ENCODE peak calls at places on chromosome 10, in nine cellular contexts. S is hepatocyte; L is osteoblast; Y is CD8-positive, alpha-beta memory T cell; T is endodermal cell; J is CD4-positive, CD25-positive, alpha-beta regulatory T cell; K is right lobe of liver; Z is CD4-positive, alpha-beta T cell; O is heart right ventricle. R is an unnamed sample.

GRCh38 chr10:47318706-47319105 is 3.5 kb upstream of the GDF2 start:
- DNase-seq in L (peak), J (no peak), O (no peak), Z (no peak), Y (no peak), K (peak), S (no peak), T (peak), R (no peak)

GRCh38 chr10:30057421-30057841 is 2.0 kb downstream of the JCAD start:
- DNase-seq in T (peak), K (no peak), Z (no peak), S (no peak), L (no peak), O (no peak), J (no peak), Y (no peak), R (no peak)

GRCh38 chr10:69968830-69969229 is 83.8 kb upstream of the MACROH2A2 start:
- DNase-seq in K (no peak), J (no peak), T (peak), O (no peak), L (no peak), S (peak), Y (no peak), Z (no peak), R (peak)

GRCh38 chr10:45040921-45041320 is 40.2 kb downstream of the ZNF22 start:
- DNase-seq in J (no peak), S (no peak), K (no peak), T (no peak), Y (no peak), Z (no peak), L (no peak), O (no peak), R (no peak)

GRCh38 chr10:62851449-62851848 is 35.3 kb upstream of the EGR2 start:
- DNase-seq in L (no peak), J (no peak), S (no peak), K (no peak), Z (no peak), T (peak), Y (no peak), O (no peak), R (no peak)

GRCh38 chr10:122703483-122704448 is 4.1 kb upstream of the C10orf120 start:
- DNase-seq in T (peak), K (peak), Y (peak), L (peak), Z (peak), S (peak), O (peak), J (peak), R (no peak)

GRCh38 chr10:86642499-86642898 is 11.8 kb upstream of the OPN4 start:
- DNase-seq in L (peak), K (no peak), J (no peak), S (no peak), Z (no peak), Y (no peak), O (no peak), T (no peak), R (peak)

GRCh38 chr10:73788864-73789658 is 3.7 kb downstream of the ZSWIM8 start:
- DNase-seq in L (peak), T (no peak), Y (no peak), S (no peak), K (no peak), O (no peak), J (no peak), Z (no peak), R (no peak)

GRCh38 chr10:31004611-31005193 is 27.0 kb downstream of the ZNF438 start:
- DNase-seq in J (no peak), S (no peak), T (no peak), L (peak), Y (no peak), O (no peak), K (no peak), Z (no peak), R (no peak)

GRCh38 chr10:97849491-97850402 is at the start of gene GOLGA7B:
- DNase-seq in T (peak), O (no peak), K (no peak), L (peak), Y (peak), J (peak), Z (peak), S (peak), R (no peak)

GRCh38 chr10:125030567-125031197 is 88.8 kb downstream of the ZRANB1 start:
- DNase-seq in J (no peak), S (no peak), T (no peak), K (no peak), Y (no peak), O (no peak), L (no peak), Z (no peak), R (no peak)

GRCh38 chr10:85864173-85864549 is 502.4 kb downstream of the GRID1 start:
- DNase-seq in L (no peak), Y (no peak), K (peak), S (no peak), T (no peak), J (no peak), Z (no peak), O (no peak), R (no peak)

GRCh38 chr10:80421369-80422220 is 13.2 kb downstream of the PRXL2A start:
- DNase-seq in L (no peak), Y (no peak), K (no peak), Z (no peak), S (no peak), O (no peak), J (no peak), T (no peak), R (no peak)

GRCh38 chr10:125158528-125159485 is 1.6 kb downstream of the CTBP2 start:
- DNase-seq in L (peak), T (peak), S (peak), O (peak), J (no peak), K (peak), Y (no peak), Z (no peak), R (no peak)

GRCh38 chr10:103759100-103759781 is 96.1 kb downstream of the SH3PXD2A start:
- DNase-seq in K (no peak), Z (peak), Y (no peak), L (peak), J (peak), O (peak), T (no peak), S (peak), R (no peak)

GRCh38 chr10:43120948-43121290 is 17.3 kb upstream of the CSGALNACT2 start:
- DNase-seq in S (no peak), K (peak), J (peak), L (peak), Y (no peak), Z (no peak), O (no peak), T (no peak), R (no peak)

GRCh38 chr10:86083206-86083605 is 283.4 kb downstream of the GRID1 start:
- DNase-seq in O (no peak), L (peak), Z (no peak), S (no peak), J (no peak), Y (no peak), T (no peak), K (no peak), R (no peak)

GRCh38 chr10:126147866-126148578 is 240.3 kb downstream of the ADAM12 start:
- DNase-seq in S (no peak), Y (no peak), O (no peak), J (no peak), T (no peak), K (no peak), L (no peak), Z (no peak), R (no peak)

GRCh38 chr10:11414314-11415038 is 197.0 kb downstream of the USP6NL start:
- DNase-seq in K (peak), O (no peak), J (no peak), Y (no peak), S (no peak), T (peak), Z (no peak), L (no peak), R (no peak)

GRCh38 chr10:131478398-131478989 is 167.0 kb upstream of the TCERG1L start:
- DNase-seq in S (no peak), O (no peak), Z (no peak), K (peak), Y (no peak), J (no peak), T (no peak), L (no peak), R (peak)

GRCh38 chr10:128912568-128913311 is 554.3 kb upstream of the MGMT start:
- DNase-seq in J (no peak), S (no peak), Y (no peak), L (no peak), O (no peak), T (no peak), K (no peak), Z (no peak), R (no peak)

GRCh38 chr10:128914681-128915080 is 552.4 kb upstream of the MGMT start:
- DNase-seq in O (no peak), S (no peak), Y (no peak), K (no peak), T (no peak), Z (no peak), J (no peak), L (no peak), R (no peak)

GRCh38 chr10:128916339-128916738 is 550.7 kb upstream of the MGMT start:
- DNase-seq in T (no peak), Y (no peak), L (no peak), Z (no peak), J (no peak), S (no peak), K (no peak), O (no peak), R (no peak)

GRCh38 chr10:128921389-128922022 is 545.5 kb upstream of the MGMT start:
- DNase-seq in O (no peak), L (no peak), T (no peak), Y (no peak), Z (no peak), K (no peak), S (no peak), J (no peak), R (no peak)

DNA sequence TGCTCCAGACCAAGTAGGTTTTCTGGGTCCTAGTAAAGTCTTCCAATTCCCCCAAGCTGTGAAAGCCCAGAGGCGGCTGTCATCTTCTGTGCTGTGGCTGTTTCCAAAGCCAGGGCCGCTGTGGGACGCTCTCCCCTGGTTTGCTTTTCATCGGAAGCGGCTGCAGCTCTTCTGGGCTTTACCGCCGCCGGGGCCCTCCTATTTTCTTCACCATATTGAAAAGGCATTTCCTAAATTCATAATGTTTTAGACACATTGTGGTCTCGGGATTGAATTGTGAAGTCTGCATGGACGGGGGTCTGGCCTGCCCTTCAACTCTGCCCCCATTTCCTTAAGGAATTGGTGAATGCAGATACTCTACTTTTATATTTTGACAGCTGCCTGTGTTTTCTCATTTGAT is 551.4 kb upstream of the MGMT start:
- DNase-seq in S (no peak), K (no peak), O (peak), Y (no peak), L (no peak), Z (no peak), J (no peak), T (no peak), R (no peak)
- H3K27ac ChIP-seq in S (no peak), K (no peak), O (peak), Y (no peak), L (no peak), Z (no peak), J (no peak), T (no peak), R (peak)

GRCh38 chr10:95544783-95545500 is 16.2 kb downstream of the SORBS1 start:
- DNase-seq in Y (no peak), L (no peak), O (no peak), J (no peak), K (no peak), S (peak), T (no peak), Z (no peak), R (no peak)
- H3K27ac ChIP-seq in Y (no peak), L (no peak), O (peak), J (no peak), K (no peak), S (peak), T (no peak), Z (no peak), R (peak)

DNA sequence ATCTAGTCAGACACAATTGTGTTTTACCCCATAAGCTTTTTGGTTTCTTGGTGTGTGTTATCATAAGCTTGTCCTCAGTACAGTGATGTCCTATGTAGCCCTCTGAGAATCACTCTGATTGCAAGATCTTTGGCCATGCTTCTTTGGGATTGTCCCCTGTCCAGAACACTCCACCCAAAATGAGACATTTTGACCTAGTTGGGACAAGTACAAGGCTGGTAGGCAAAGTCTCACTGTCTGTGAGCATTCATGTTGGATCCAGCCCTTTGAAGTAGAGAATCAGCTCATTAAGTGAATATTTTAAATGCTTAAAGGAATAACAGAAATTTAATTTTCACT is 28.9 kb upstream of the PCGF5 start:
- DNase-seq in Z (no peak), S (no peak), O (no peak), K (no peak), T (no peak), Y (no peak), L (no peak), J (no peak), R (no peak)
- H3K27ac ChIP-seq in Z (no peak), S (no peak), O (no peak), K (no peak), T (no peak), Y (no peak), L (peak), J (no peak), R (peak)

GRCh38 chr10:323651-324293 is 188.5 kb downstream of the ZMYND11 start:
- DNase-seq in T (no peak), Y (peak), S (peak), Z (peak), J (peak), K (no peak), O (peak), L (peak), R (peak)
- H3K27ac ChIP-seq in T (no peak), Y (no peak), S (peak), Z (no peak), J (no peak), K (no peak), O (no peak), L (peak), R (peak)

DNA sequence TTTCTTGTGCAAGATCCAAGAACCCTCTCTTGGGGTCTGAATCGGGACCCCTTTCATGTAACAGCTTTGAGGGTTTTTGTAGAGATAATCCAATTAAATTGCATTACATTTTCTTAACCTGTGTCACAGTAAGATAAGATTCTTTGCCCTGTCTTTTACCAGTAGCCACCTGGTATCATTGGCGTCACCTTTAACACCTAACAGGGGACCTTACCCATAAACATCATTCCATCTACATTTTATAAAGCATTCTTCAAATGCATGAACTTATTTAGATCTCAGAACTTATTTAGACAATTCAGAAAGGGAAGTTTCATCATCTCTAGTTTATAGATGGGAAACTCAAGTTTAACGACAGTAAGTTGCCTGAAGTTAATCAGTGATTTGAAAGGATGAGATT is 106.4 kb upstream of the KLF6 start:
- DNase-seq in Z (no peak), L (no peak), Y (no peak), O (no peak), S (no peak), K (no peak), J (no peak), T (no peak), R (no peak)
- H3K27ac ChIP-seq in Z (no peak), L (no peak), Y (peak), O (no peak), S (no peak), K (no peak), J (peak), T (no peak), R (no peak)

GRCh38 chr10:22712959-22713852 is 1.2 kb downstream of the PIP4K2A start:
- DNase-seq in T (peak), Z (peak), K (peak), S (peak), Y (peak), O (no peak), J (peak), L (peak), R (no peak)
- H3K27ac ChIP-seq in T (no peak), Z (peak), K (peak), S (peak), Y (peak), O (peak), J (peak), L (peak), R (peak)

DNA sequence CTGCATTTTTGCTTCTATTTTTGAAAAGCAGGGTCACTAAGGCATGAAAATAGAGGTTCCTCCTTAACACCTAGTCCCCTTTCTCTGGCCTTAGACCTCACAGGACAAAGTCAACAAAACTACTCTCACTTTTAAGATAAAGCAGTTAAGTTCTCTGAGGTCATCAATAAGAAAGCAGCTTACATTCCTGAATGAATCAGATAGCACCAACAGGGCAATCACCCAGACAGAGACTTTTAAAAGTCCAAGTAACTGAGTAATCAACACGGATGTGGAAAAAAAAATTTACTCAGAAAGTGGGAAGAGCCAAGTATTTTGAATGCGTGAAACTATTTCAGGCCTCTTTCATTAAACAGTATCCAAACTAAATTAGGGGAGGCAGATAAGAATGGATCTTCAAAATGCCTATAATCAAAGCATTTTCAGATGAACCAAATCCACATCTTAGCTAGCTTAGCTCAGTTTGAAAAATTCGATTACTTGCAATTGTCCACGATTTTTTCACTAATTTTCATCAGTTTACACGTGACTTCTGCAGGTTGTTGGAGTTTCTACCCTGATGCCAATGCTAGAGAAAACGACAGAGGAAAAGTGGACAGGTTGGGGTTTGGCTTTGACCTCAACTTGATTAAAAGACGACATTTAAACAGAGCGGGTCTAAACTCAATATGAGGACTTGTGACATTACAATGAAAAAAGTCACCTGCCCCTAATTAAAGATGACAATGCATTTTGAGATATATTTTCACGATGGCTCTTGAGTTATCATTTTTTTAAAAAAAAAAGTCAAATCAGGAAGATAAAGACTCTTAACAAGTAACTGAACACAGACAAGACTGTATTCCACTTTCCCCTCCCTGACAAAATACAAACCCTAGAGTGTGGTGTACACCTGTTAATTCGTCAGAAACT is 1.6 kb downstream of the BEND7 start:
- DNase-seq in O (no peak), Z (no peak), T (no peak), L (peak), K (no peak), J (no peak), S (peak), Y (no peak), R (no peak)
- H3K27ac ChIP-seq in O (peak), Z (no peak), T (no peak), L (peak), K (peak), J (no peak), S (peak), Y (no peak), R (peak)

R was measured in esophagus muscularis mucosa.